ENCODE peak calls at places on chromosomes 4 and X, in seven cellular contexts. L is left lung, I is heart right ventricle, U is GM12865, M is upper lobe of right lung, F is tibial nerve, C is GM20000. X is an unnamed sample.

GRCh38 chrX:133645977-133646750 is 230.9 kb upstream of the GPC4 start:
- DNase-seq in L (no peak), M (no peak), I (no peak), C (no peak), U (no peak), F (no peak), X (no peak)

GRCh38 chr4:2320746-2321145 is 58.8 kb upstream of the MXD4 start:
- DNase-seq in C (no peak), L (no peak), U (no peak), I (no peak), F (no peak), M (no peak), X (no peak)

GRCh38 chr4:48967626-48968025 is 18.4 kb upstream of the CWH43 start:
- DNase-seq in C (no peak), I (no peak), L (no peak), U (no peak), F (no peak), M (no peak), X (no peak)

GRCh38 chr4:2058264-2059033 is 678 bp upstream of the NAT8L start:
- DNase-seq in L (no peak), F (no peak), I (peak), M (no peak), C (no peak), U (no peak), X (peak)

GRCh38 chr4:26178874-26179273 is 141.9 kb upstream of the RBPJ start:
- DNase-seq in M (no peak), F (peak), U (peak), L (no peak), C (no peak), I (peak), X (no peak)

GRCh38 chrX:101025126-101025525 is 26.8 kb downstream of the TRMT2B start:
- DNase-seq in L (no peak), C (no peak), M (no peak), I (no peak), F (no peak), U (no peak), X (no peak)

GRCh38 chrX:44244008-44244407 is 99.5 kb downstream of the EFHC2 start:
- DNase-seq in M (no peak), I (no peak), U (peak), C (no peak), L (no peak), F (no peak), X (no peak)

GRCh38 chr4:113355550-113356371 is 306.3 kb downstream of the ANK2 start:
- DNase-seq in U (peak), F (no peak), L (peak), I (peak), M (no peak), C (peak), X (peak)

GRCh38 chrX:136781180-136781797 is 557 bp upstream of the ARHGEF6 start:
- DNase-seq in U (no peak), L (no peak), I (no peak), F (no peak), M (no peak), C (no peak), X (no peak)

GRCh38 chr4:13535708-13536361 is 8.5 kb downstream of the NKX3-2 start:
- DNase-seq in L (no peak), F (no peak), C (peak), M (peak), U (no peak), I (no peak), X (peak)

GRCh38 chr4:16858275-16858752 is 40.1 kb downstream of the LDB2 start:
- DNase-seq in L (no peak), M (no peak), U (no peak), I (no peak), F (no peak), C (no peak), X (no peak)

GRCh38 chr4:37631551-37631950 is 54.6 kb downstream of the RELL1 start:
- DNase-seq in M (no peak), F (no peak), U (no peak), I (peak), L (peak), C (no peak), X (no peak)

GRCh38 chr4:112327950-112328349 is 30.8 kb downstream of the ALPK1 start:
- DNase-seq in U (peak), M (no peak), I (no peak), C (peak), F (no peak), L (no peak), X (peak)

GRCh38 chr4:53365121-53365485 is 758 bp downstream of the SCFD2 start:
- DNase-seq in C (no peak), L (no peak), F (no peak), I (no peak), M (no peak), U (peak), X (no peak)

DNA sequence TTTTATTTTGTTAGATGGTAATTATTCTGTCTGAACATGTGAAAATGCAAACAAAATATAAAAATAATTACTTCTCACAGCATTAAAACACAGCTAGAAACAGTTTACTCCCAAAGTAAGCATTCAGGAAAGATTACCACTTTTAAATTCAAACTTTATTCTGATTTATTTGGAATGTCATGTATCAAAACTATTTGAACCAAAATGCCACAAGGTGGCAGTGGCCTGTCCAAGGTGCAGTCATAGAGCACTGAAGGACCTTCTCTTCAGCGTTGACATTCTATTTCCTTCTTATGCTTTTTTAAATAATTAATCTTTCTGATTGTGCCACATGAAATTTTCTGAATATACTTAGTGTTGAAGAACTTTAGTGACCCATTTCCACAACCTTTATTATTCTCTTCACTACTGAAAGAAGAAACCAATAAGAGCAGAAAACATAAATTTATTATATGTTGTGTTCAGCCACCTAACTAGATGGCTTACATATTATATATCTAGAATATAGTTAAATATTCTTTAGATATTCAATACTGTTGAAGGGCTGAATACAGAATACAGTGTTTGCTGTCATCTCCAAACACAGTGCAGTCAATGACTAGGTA is 283.6 kb downstream of the CFAP299 start:
- DNase-seq in U (peak), F (no peak), M (no peak), C (no peak), L (no peak), I (no peak), X (no peak)
- TF ChIP-seq CTCF in U (peak), F (no peak), M (no peak), C (no peak), L (no peak), I (no peak), X (peak)

GRCh38 chr4:132818091-132818490 is 331.0 kb upstream of the PCDH10 start:
- DNase-seq in M (no peak), C (no peak), L (no peak), I (no peak), F (no peak), U (no peak), X (no peak)
- TF ChIP-seq CTCF in M (no peak), C (no peak), L (no peak), I (no peak), F (no peak), U (no peak), X (no peak)

DNA sequence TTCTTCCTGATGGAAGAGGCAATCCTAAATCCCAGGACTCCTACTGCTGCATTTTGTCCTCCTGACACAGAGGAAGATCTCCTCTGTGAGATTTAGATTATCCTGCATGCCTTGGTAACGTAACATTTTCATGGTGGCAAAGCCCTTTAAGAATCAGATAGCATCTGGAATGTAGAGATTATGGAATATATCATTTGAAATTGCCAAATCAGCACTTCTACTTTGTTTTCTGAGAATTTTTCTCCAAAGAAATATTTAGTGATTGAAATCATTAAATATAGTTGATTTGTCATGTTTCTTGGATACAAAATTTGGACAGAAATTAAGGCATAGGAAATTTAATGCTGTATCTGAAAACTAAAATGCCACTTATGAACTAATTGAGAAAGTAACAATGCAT is 326.9 kb downstream of the EPHA5 start:
- DNase-seq in M (no peak), I (no peak), C (no peak), U (no peak), L (no peak), F (no peak), X (no peak)
- TF ChIP-seq CTCF in M (no peak), I (no peak), C (no peak), U (no peak), L (no peak), F (no peak), X (no peak)

DNA sequence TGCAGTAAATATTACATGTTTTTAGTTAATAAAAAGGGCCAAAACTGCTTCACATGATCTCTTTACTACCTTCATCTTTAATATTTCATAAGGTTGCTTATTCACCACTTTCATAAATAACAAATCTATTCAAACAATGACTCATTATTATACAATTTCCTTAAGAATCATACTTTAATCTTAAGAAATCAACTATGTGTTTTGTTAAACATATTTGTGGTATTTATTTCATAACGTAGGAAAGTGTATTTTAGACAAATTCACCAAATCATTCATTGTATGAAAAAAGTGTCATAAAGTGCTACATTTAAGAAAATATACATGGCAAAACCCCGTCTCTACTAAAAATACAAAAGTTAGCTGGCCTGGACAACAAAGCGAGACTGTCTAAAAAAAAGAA is 150.5 kb upstream of the RXFP1 start:
- DNase-seq in I (no peak), U (no peak), C (no peak), M (no peak), L (no peak), F (no peak), X (no peak)
- TF ChIP-seq CTCF in I (no peak), U (no peak), C (no peak), M (no peak), L (no peak), F (no peak), X (no peak)

X was measured in GM13977.